ENCODE peak calls at places on chromosomes 3 and 15, in seven cellular contexts. Y, P, I, B, G, N and L are unnamed samples.

GRCh38 chr3:58349792-58350626 is 17.3 kb downstream of the PXK start:
- DNase-seq in Y (no peak), P (no peak), N (no peak), G (no peak), B (no peak), I (peak; percentile 22), L (no peak)

GRCh38 chr3:53750253-53751210 is 95.7 kb downstream of the CHDH start:
- DNase-seq in N (no peak), P (no peak), B (no peak), G (no peak), Y (no peak), I (no peak), L (no peak)

GRCh38 chr3:63706321-63707085 is 54.0 kb downstream of the SNTN start:
- DNase-seq in I (no peak), Y (no peak), P (no peak), N (no peak), B (no peak), G (no peak), L (no peak)

GRCh38 chr3:170491901-170492300 is 73.2 kb downstream of the CLDN11 start:
- DNase-seq in G (no peak), Y (no peak), P (no peak), I (no peak), B (no peak), N (no peak), L (no peak)

GRCh38 chr3:80556728-80557127 is 788.9 kb upstream of the ROBO1 start:
- DNase-seq in B (peak; percentile 5), I (no peak), Y (no peak), P (no peak), N (peak; percentile 11), G (no peak), L (no peak)

GRCh38 chr15:86829251-86829650 is 749.6 kb downstream of the AGBL1 start:
- DNase-seq in Y (no peak), P (no peak), B (no peak), N (no peak), I (no peak), G (no peak), L (no peak)

GRCh38 chr3:192022412-192022811 is 561.4 kb downstream of the PYDC2 start:
- DNase-seq in P (no peak), N (no peak), I (peak; percentile 22), B (no peak), Y (no peak), G (no peak), L (no peak)

GRCh38 chr15:57298204-57298603 is 78.1 kb upstream of the CGNL1 start:
- DNase-seq in P (no peak), B (no peak), I (no peak), Y (no peak), N (peak; percentile 83), G (no peak), L (no peak)

GRCh38 chr3:50278106-50278867 is 600 bp upstream of the LSMEM2 start:
- DNase-seq in Y (no peak), N (peak; percentile 85), B (no peak), G (no peak), I (no peak), P (no peak), L (no peak)

GRCh38 chr15:70974004-70974832 is 81.6 kb downstream of the LRRC49 start:
- DNase-seq in I (peak; percentile 72), G (no peak), B (peak; percentile 44), P (peak; percentile 45), Y (no peak), N (peak; percentile 11), L (peak; percentile 49)

GRCh38 chr3:51390186-51390585 is 899 bp upstream of the RBM15B start:
- DNase-seq in P (no peak), G (no peak), B (no peak), Y (no peak), I (no peak), N (no peak), L (no peak)

GRCh38 chr15:31352911-31353811 is 26.5 kb downstream of the KLF13 start:
- DNase-seq in I (no peak), P (no peak), G (peak; percentile 51), Y (peak; percentile 81), N (peak; percentile 98), B (peak; percentile 48), L (no peak)

GRCh38 chr15:78007965-78008886 is 69.3 kb downstream of the TBC1D2B start:
- DNase-seq in Y (no peak), N (peak; percentile 95), I (peak; percentile 75), B (no peak), G (no peak), P (no peak), L (peak; percentile 64)

GRCh38 chr15:66287461-66288055 is 5.8 kb upstream of the DIS3L start:
- DNase-seq in Y (peak; percentile 41), I (peak; percentile 55), P (no peak), N (peak; percentile 73), G (no peak), B (no peak), L (no peak)

GRCh38 chr3:184505053-184505452 is 56.5 kb upstream of the EPHB3 start:
- DNase-seq in G (no peak), N (no peak), Y (no peak), P (no peak), I (no peak), B (no peak), L (no peak)

GRCh38 chr3:36525115-36525711 is 144.9 kb downstream of the STAC start:
- DNase-seq in G (no peak), Y (no peak), N (no peak), P (no peak), B (peak; percentile 15), I (peak; percentile 80), L (no peak)

GRCh38 chr15:34883633-34884032 is 85.9 kb downstream of the AQR start:
- DNase-seq in N (no peak), B (no peak), G (no peak), P (no peak), I (peak; percentile 7), Y (no peak), L (no peak)

GRCh38 chr3:152317956-152318355 is 49.2 kb downstream of the MBNL1 start:
- DNase-seq in P (no peak), B (no peak), I (peak; percentile 63), G (no peak), Y (no peak), N (peak; percentile 87), L (no peak)

GRCh38 chr3:66409771-66410355 is 91.0 kb downstream of the LRIG1 start:
- DNase-seq in Y (no peak), N (no peak), P (no peak), G (no peak), I (no peak), B (no peak), L (no peak)

GRCh38 chr3:31979006-31979697 is 1.9 kb downstream of the OSBPL10 start:
- DNase-seq in P (no peak), I (no peak), N (no peak), B (no peak), Y (no peak), G (no peak), L (no peak)

GRCh38 chr3:50687916-50688315 is 13.2 kb downstream of the DOCK3 start:
- DNase-seq in B (no peak), G (no peak), Y (no peak), N (no peak), P (no peak), I (no peak), L (no peak)

GRCh38 chr3:134370611-134371451 is 3.4 kb downstream of the AMOTL2 start:
- DNase-seq in G (no peak), B (no peak), Y (no peak), N (peak; percentile 76), P (no peak), I (no peak), L (no peak)
- H3K4me3 ChIP-seq in G (peak overlapping the region; percentile 93), B (no peak overlapping the region), Y (peak overlapping the region; percentile 99), N (peak overlapping the region; percentile 98), P (no peak overlapping the region), I (no peak overlapping the region), L (no peak overlapping the region)

GRCh38 chr3:127475364-127475763 is 115.2 kb downstream of the TPRA1 start:
- DNase-seq in B (no peak), P (no peak), I (no peak), N (no peak), Y (no peak), G (no peak), L (no peak)

GRCh38 chr3:127476936-127477335 is 113.6 kb downstream of the TPRA1 start:
- DNase-seq in Y (no peak), P (no peak), I (no peak), B (no peak), N (peak; percentile 56), G (no peak), L (no peak)

GRCh38 chr3:127472506-127472905 is 118.0 kb downstream of the TPRA1 start:
- DNase-seq in B (no peak), Y (no peak), G (no peak), N (peak; percentile 74), I (no peak), P (no peak), L (no peak)

GRCh38 chr3:127475975-127476374 is 114.6 kb downstream of the TPRA1 start:
- DNase-seq in N (peak; percentile 66), P (no peak), G (no peak), I (no peak), Y (peak; percentile 70), B (no peak), L (no peak)

GRCh38 chr3:127473244-127474024 is 117.1 kb downstream of the TPRA1 start:
- DNase-seq in Y (peak; percentile 79), B (peak; percentile 49), N (peak; percentile 37), I (peak; percentile 20), G (no peak), P (peak; percentile 27), L (no peak)
- TF ChIP-seq CTCF in Y (peak; percentile 37), B (peak; percentile 28), N (no peak), I (peak; percentile 50), G (no peak), P (peak; percentile 78), L (peak; percentile 42)

DNA sequence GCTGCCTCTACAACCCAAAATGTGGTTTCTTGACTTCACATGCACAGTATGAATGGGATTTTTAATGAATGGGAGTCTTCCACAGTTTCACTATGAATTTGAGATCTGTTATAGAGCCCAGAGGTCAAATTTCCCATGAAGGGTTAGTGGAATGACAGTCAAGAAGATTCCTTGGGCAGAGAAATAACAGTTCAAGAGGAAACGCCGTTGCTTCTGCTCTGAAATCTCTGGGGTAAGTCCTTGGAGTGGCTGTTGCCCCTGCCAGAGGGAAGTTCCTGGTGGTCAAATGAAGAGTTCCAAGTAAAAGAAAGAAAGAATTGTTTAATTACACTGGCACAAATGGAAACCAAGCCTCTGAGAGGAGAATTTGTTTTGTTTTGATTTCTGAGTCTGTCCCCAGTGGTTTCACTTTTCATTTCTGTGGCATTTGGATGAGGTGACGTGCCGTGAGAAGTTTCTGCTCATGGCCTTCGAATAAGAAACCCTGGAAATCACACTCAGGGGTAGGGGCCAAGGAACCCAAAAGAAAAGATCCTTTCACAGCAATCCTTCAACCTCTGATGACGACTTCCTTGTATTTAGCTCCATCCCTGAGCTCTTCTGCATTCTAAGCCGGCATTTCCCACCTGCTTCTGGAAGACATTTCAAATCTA is 77.5 kb upstream of the IL12A start:
- DNase-seq in I (no peak), B (no peak), P (no peak), N (no peak), G (no peak), Y (no peak), L (no peak)
- H3K4me3 ChIP-seq in I (no peak overlapping the region), B (no peak overlapping the region), P (no peak overlapping the region), N (peak overlapping the region; percentile 35), G (peak overlapping the region; percentile 66), Y (no peak overlapping the region), L (no peak overlapping the region)

DNA sequence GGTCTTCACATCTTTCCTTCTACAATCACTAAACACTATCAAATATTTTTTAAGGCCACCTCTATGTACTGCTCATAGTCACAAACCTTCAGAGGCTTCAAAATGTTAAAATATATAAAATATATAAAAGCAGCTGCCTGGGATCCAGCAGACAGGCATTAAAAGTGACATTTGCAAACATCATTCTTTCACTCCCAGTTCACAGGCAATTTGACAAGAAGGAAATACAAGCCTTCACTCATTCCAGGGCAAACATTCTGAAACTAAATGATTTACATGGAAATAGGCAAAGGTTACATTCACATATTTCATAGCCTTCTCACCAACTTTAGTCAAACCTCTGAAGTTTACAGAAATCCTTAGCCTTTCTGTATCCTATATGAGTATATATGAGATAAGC is 266.3 kb downstream of the TBL1XR1 start:
- DNase-seq in P (no peak), N (no peak), I (no peak), B (no peak), Y (no peak), G (no peak), L (no peak)
- TF ChIP-seq CTCF in P (no peak), N (no peak), I (no peak), B (no peak), Y (no peak), G (no peak), L (no peak)